ENCODE peak calls at places on chromosomes 7 and 10, in seven cellular contexts. N is right atrium auricular region, D is AG09309, V is endothelial cell, I is HepG2, X is AG09319, Z is cardiac fibroblast. R is an unnamed sample.
A peak's percentile ranks its signal among the peaks of the same experiment; 100 is the strongest.

GRCh38 chr7:138729444-138729843 is 28.3 kb upstream of the SVOPL start:
- DNase-seq in D (no peak), X (no peak), N (no peak), I (no peak), V (no peak), Z (no peak), R (no peak)

GRCh38 chr10:963186-963585 is 25.0 kb upstream of the GTPBP4 start:
- DNase-seq in I (no peak), D (no peak), Z (no peak), N (no peak), V (no peak), X (no peak), R (no peak)

GRCh38 chr7:44477063-44477830 is 13.2 kb downstream of the NUDCD3 start:
- DNase-seq in Z (peak; percentile 90), X (peak; percentile 61), D (peak; percentile 55), V (peak; percentile 76), I (peak; percentile 71), N (peak; percentile 71), R (peak; percentile 73)

GRCh38 chr10:58515296-58515956 is 2.8 kb downstream of the BICC1 start:
- DNase-seq in X (no peak), Z (peak; percentile 32), D (no peak), V (no peak), I (no peak), N (no peak), R (no peak)

GRCh38 chr10:20874261-20874660 is 22.9 kb downstream of the NEBL start:
- DNase-seq in Z (no peak), V (no peak), D (no peak), N (no peak), X (no peak), I (no peak), R (no peak)

GRCh38 chr7:152462995-152463713 is 27.4 kb upstream of the KMT2C start:
- DNase-seq in N (peak; percentile 65), I (no peak), Z (peak; percentile 81), X (peak; percentile 16), D (no peak), V (no peak), R (no peak)

GRCh38 chr7:129122751-129123516 is 21.6 kb upstream of the TSPAN33 start:
- DNase-seq in X (no peak), V (no peak), N (no peak), Z (peak; percentile 26), D (no peak), I (no peak), R (peak; percentile 68)

GRCh38 chr10:13322615-13323148 is 22.8 kb upstream of the PHYH start:
- DNase-seq in X (no peak), D (no peak), V (no peak), N (no peak), Z (no peak), I (no peak), R (no peak)

GRCh38 chr7:91420606-91421390 is 156.6 kb downstream of the FZD1 start:
- DNase-seq in X (no peak), V (no peak), D (no peak), N (no peak), Z (no peak), I (no peak), R (no peak)

GRCh38 chr7:67522504-67522903 is 525.9 kb downstream of the TYW1 start:
- DNase-seq in Z (no peak), N (no peak), I (no peak), V (no peak), D (no peak), X (no peak), R (no peak)

GRCh38 chr10:11081413-11081812 is 63.7 kb downstream of the CELF2 start:
- DNase-seq in D (no peak), Z (no peak), I (no peak), V (no peak), N (no peak), X (no peak), R (no peak)
- TF ChIP-seq CTCF in D (no peak), Z (no peak), I (no peak), V (no peak), N (no peak), X (no peak), R (no peak)

GRCh38 chr10:97683556-97684357 is 3.3 kb downstream of the AVPI1 start:
- DNase-seq in D (no peak), I (no peak), V (no peak), Z (peak; percentile 55), X (no peak), N (no peak), R (no peak)

GRCh38 chr10:97686301-97686961 is 610 bp downstream of the AVPI1 start:
- DNase-seq in D (no peak), I (no peak), X (no peak), Z (no peak), N (no peak), V (no peak), R (peak; percentile 21)

GRCh38 chr10:97684866-97685394 is 2.1 kb downstream of the AVPI1 start:
- DNase-seq in I (peak; percentile 92), X (no peak), D (no peak), N (no peak), V (no peak), Z (peak; percentile 20), R (no peak)

GRCh38 chr10:97686962-97687784 is at the start of gene AVPI1:
- DNase-seq in X (peak; percentile 95), V (peak; percentile 96), I (peak; percentile 95), Z (peak; percentile 99), D (peak; percentile 92), N (peak; percentile 98), R (peak; percentile 97)

GRCh38 chr10:97685395-97685958 is 1.6 kb downstream of the AVPI1 start:
- DNase-seq in D (no peak), V (peak; percentile 27), I (peak; percentile 87), X (no peak), Z (peak; percentile 49), N (no peak), R (no peak)
- TF ChIP-seq CTCF in D (peak; percentile 53), V (peak; percentile 61), I (peak; percentile 21), X (peak; percentile 40), Z (peak; percentile 44), N (peak; percentile 30), R (no peak)

GRCh38 chr7:151311294-151311864 is 30.2 kb upstream of the NUB1 start:
- DNase-seq in N (no peak), D (no peak), Z (no peak), X (no peak), I (peak; percentile 45), V (peak; percentile 45), R (peak; percentile 49)
- TF ChIP-seq CTCF in N (no peak), D (peak; percentile 20), Z (peak; percentile 14), X (peak; percentile 11), I (peak; percentile 69), V (peak; percentile 42), R (peak; percentile 23)

GRCh38 chr7:37419496-37419895 is 29.2 kb downstream of the ELMO1 start:
- DNase-seq in X (no peak), V (no peak), D (no peak), Z (no peak), N (no peak), I (no peak), R (no peak)
- TF ChIP-seq CTCF in X (no peak), V (no peak), D (no peak), Z (no peak), N (no peak), I (no peak), R (no peak)

DNA sequence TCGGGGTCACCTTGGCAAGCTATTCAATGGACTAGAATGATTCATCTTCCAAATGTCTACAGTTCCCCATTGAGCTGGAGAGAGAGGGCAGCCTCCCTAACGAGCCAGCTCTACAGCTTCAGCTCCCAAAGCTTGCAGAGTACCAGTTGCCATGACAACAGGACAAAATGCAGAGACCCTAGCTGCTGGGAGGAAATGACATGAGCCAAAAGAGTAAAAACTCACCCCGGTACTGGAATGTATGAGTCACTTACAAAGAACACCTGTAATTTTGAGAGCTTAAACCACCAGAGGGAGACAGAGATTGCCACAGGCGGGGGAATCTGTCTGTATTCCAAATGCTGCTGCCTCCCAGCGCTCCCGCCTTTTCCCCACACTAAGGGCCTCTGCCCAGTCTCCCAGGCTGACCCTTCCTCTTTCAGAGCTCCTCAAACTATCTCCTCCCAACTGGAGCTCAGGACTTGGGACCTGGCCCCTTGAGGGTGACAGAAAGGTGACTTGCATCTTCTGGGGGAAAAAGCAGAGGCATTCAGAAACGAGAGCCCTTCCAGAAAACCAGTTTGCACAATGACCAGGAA is 95.5 kb downstream of the CUL2 start:
- DNase-seq in I (peak; percentile 79), X (no peak), D (peak; percentile 11), Z (peak; percentile 90), N (no peak), V (peak; percentile 61), R (peak; percentile 73)
- TF ChIP-seq CTCF in I (peak; percentile 83), X (peak; percentile 38), D (peak; percentile 68), Z (peak; percentile 78), N (peak; percentile 71), V (peak; percentile 73), R (peak; percentile 79)

GRCh38 chr7:83394776-83395175 is 232.1 kb upstream of the PCLO start:
- DNase-seq in D (no peak), I (no peak), N (no peak), V (no peak), Z (no peak), X (no peak), R (no peak)
- TF ChIP-seq CTCF in D (no peak), I (no peak), N (no peak), V (no peak), Z (no peak), X (no peak), R (no peak)

DNA sequence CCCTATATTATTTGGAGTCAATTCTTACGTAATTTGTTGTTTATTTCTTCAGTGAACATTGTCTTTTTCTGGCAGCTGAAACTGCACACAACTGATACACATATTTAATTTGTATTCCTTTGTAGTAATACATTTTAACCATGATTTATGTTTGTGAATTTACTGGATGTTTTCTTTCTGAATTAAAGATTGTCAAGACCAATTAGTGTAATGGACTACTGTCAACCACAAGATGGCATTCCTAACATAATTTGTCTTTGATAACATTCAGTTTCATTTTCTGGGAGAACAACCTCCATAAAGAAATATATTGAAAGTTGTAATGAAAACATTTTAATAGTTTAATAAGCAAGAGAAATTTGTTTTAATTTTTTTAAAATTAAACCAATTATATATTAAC is 10.1 kb downstream of the THNSL1 start:
- DNase-seq in V (no peak), Z (peak; percentile 58), X (no peak), I (no peak), D (no peak), N (no peak), R (no peak)
- TF ChIP-seq CTCF in V (no peak), Z (peak; percentile 30), X (no peak), I (peak; percentile 42), D (no peak), N (peak; percentile 57), R (no peak)

GRCh38 chr7:158828343-158829020 is 827 bp downstream of the ESYT2 start:
- DNase-seq in X (no peak), V (peak; percentile 58), I (no peak), Z (peak; percentile 26), D (no peak), N (no peak), R (peak; percentile 27)
- TF ChIP-seq CTCF in X (no peak), V (no peak), I (no peak), Z (no peak), D (no peak), N (no peak), R (no peak)

R was measured in activated CD8-positive, alpha-beta T cell treated with anti-CD3 and anti-CD28 coated beads for 36 hours.